ENCODE peak calls at places on chromosomes 11 and 22, in five cellular contexts. Y, X, W, D and T are unnamed samples.

GRCh38 chr22:19525666-19526065 is 1.5 kb upstream of the CLDN5 start:
- DNase-seq in Y (no peak), X (no peak), W (no peak), D (no peak), T (no peak)

GRCh38 chr11:34342008-34342533 is 15.7 kb downstream of the ABTB2 start:
- DNase-seq in Y (no peak), X (no peak), W (peak), D (no peak), T (peak)

GRCh38 chr11:43282607-43283440 is 29.0 kb upstream of the API5 start:
- DNase-seq in Y (peak), X (peak), W (peak), D (peak), T (peak)

GRCh38 chr11:9153651-9154050 is 62.3 kb upstream of the SCUBE2 start:
- DNase-seq in Y (no peak), X (no peak), W (no peak), D (no peak), T (no peak)

GRCh38 chr11:6259638-6260019 is at the start of gene CCKBR:
- DNase-seq in Y (peak), X (no peak), W (no peak), D (no peak), T (no peak)

GRCh38 chr11:1303196-1303821 is 6.1 kb downstream of the TOLLIP start:
- DNase-seq in Y (no peak), X (peak), W (peak), D (peak), T (no peak)

GRCh38 chr11:110362916-110363574 is 66.6 kb upstream of the RDX start:
- DNase-seq in Y (peak), X (peak), W (no peak), D (peak), T (no peak)

GRCh38 chr22:35663371-35663770 is 15.1 kb downstream of the APOL6 start:
- DNase-seq in Y (no peak), X (no peak), W (no peak), D (no peak), T (no peak)

GRCh38 chr22:42803454-42803853 is 53.6 kb downstream of the ARFGAP3 start:
- DNase-seq in Y (peak), X (no peak), W (no peak), D (no peak), T (no peak)

GRCh38 chr11:101880208-101880607 is 34.6 kb upstream of the CEP126 start:
- DNase-seq in Y (peak), X (peak), W (no peak), D (peak), T (no peak)

GRCh38 chr11:69213315-69213714 is 57.6 kb downstream of the SMIM38 start:
- DNase-seq in Y (no peak), X (no peak), W (no peak), D (no peak), T (no peak)

GRCh38 chr11:75582935-75583709 is 21.1 kb downstream of the SERPINH1 start:
- DNase-seq in Y (peak), X (peak), W (peak), D (peak), T (peak)

GRCh38 chr11:19398772-19399542 is 158.2 kb upstream of the E2F8 start:
- DNase-seq in Y (peak), X (no peak), W (no peak), D (no peak), T (no peak)

GRCh38 chr22:33299245-33299956 is 241.2 kb upstream of the SYN3 start:
- DNase-seq in Y (no peak), X (no peak), W (no peak), D (no peak), T (no peak)

GRCh38 chr22:29907753-29908515 is 25.0 kb downstream of the MTMR3 start:
- DNase-seq in Y (peak), X (peak), W (peak), D (peak), T (peak)

GRCh38 chr11:112619106-112619505 is 342.1 kb upstream of the NCAM1 start:
- DNase-seq in Y (no peak), X (no peak), W (no peak), D (no peak), T (no peak)

GRCh38 chr11:124174001-124174400 is 9.1 kb upstream of the OR10D3 start:
- DNase-seq in Y (peak), X (peak), W (no peak), D (peak), T (no peak)

GRCh38 chr22:27866136-27867091 is 52.6 kb downstream of the PITPNB start:
- DNase-seq in Y (peak), X (peak), W (no peak), D (peak), T (peak)

GRCh38 chr11:127110542-127110941 is 110.0 kb upstream of the KIRREL3 start:
- DNase-seq in Y (peak), X (no peak), W (no peak), D (no peak), T (peak)

GRCh38 chr11:65851811-65852507 is 6.0 kb downstream of the CFL1 start:
- DNase-seq in Y (no peak), X (no peak), W (no peak), D (no peak), T (no peak)

GRCh38 chr11:65854161-65854592 is 3.8 kb downstream of the CFL1 start:
- DNase-seq in Y (no peak), X (no peak), W (peak), D (no peak), T (no peak)

GRCh38 chr11:65852508-65853248 is 5.3 kb downstream of the CFL1 start:
- DNase-seq in Y (no peak), X (no peak), W (peak), D (no peak), T (no peak)

GRCh38 chr11:65854871-65855837 is 2.8 kb downstream of the CFL1 start:
- DNase-seq in Y (no peak), X (no peak), W (no peak), D (no peak), T (no peak)

GRCh38 chr11:65853249-65853979 is 4.6 kb downstream of the CFL1 start:
- DNase-seq in Y (no peak), X (no peak), W (peak), D (no peak), T (no peak)
- TF ChIP-seq POLR2A in Y (no peak), X (no peak), W (no peak), D (no peak), T (no peak)

GRCh38 chr11:44823920-44824704 is 97.3 kb downstream of the TSPAN18 start:
- DNase-seq in Y (peak), X (no peak), W (no peak), D (peak), T (no peak)
- H3K27ac ChIP-seq in Y (no peak), X (no peak), W (peak), D (peak), T (no peak)

GRCh38 chr11:209275-210121 is 2.0 kb downstream of the RIC8A start:
- DNase-seq in Y (no peak), X (peak), W (no peak), D (peak), T (no peak)
- TF ChIP-seq CTCF in Y (no peak), X (no peak), W (no peak), D (no peak), T (no peak)

GRCh38 chr11:27611390-27611789 is 88.9 kb downstream of the BDNF start:
- DNase-seq in Y (no peak), X (no peak), W (no peak), D (no peak), T (no peak)

GRCh38 chr11:27612932-27613669 is 87.2 kb downstream of the BDNF start:
- DNase-seq in Y (no peak), X (no peak), W (no peak), D (no peak), T (no peak)

GRCh38 chr11:27610946-27611345 is 89.3 kb downstream of the BDNF start:
- DNase-seq in Y (no peak), X (no peak), W (no peak), D (no peak), T (no peak)

GRCh38 chr11:27611946-27612455 is 88.3 kb downstream of the BDNF start:
- DNase-seq in Y (no peak), X (no peak), W (no peak), D (no peak), T (no peak)

DNA sequence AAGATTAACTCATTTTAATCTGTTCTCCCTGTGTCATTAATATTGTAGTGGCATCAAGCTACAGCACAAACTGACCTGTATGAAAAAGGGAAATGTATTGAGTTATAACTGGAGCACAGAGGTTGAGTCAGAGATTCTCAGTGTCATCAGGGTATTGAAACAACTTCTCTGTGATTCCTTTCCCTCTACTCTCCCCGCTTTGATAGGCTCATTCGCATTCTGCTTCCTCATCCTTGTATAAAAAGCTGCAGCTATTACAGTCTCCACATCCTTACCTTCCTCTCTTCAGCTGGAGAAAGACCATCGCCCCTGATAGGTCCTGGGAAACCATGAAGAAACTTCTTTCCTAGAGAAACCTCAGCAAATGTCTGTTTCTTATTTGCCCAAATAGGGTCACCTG is 90.0 kb downstream of the BDNF start:
- DNase-seq in Y (no peak), X (no peak), W (no peak), D (no peak), T (no peak)
- TF ChIP-seq POLR2A in Y (no peak), X (no peak), W (no peak), D (no peak), T (no peak)

GRCh38 chr22:46068908-46069481 is 81.3 kb upstream of the PPARA start:
- DNase-seq in Y (peak), X (no peak), W (peak), D (no peak), T (no peak)
- H3K27ac ChIP-seq in Y (peak), X (peak), W (peak), D (peak), T (peak)

DNA sequence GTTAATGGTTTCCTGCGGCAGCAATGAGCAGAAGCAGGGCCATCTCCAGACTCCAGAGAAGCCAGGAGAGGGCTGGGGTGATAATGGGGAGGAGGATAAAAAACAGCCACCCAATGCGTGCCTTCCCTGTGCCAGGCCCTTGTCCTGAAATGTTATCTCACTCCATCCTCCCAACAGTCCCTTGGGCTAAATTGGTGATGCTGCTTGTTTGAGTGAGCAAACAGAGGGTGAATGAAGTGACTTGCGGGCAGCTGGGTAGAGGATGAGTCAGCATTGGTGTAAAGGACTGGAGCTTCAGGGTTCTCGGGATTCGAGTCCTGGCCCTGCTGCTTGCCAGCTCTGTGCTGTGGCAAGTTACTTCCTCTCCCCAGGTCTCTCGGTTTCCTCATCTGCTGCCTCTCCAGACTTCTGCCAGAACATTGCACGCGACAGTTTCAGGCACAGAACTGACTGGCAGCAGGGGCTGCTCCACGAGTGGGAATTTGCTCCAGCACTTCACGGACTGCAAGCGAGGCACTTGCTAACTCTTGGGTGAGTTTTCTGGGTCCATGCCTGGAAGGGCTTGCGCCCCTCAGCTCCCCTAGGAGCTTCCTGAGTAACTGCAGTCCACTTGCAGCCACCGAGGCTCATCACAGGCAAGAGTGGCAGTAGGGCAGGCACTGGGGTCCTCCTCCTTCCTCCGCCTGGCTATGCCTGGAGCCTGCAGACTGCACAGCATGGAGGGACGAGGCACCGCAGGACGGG is at the start of gene P2RY6:
- DNase-seq in Y (peak), X (peak), W (peak), D (no peak), T (peak)
- TF ChIP-seq CTCF in Y (no peak), X (no peak), W (no peak), D (no peak), T (no peak)

DNA sequence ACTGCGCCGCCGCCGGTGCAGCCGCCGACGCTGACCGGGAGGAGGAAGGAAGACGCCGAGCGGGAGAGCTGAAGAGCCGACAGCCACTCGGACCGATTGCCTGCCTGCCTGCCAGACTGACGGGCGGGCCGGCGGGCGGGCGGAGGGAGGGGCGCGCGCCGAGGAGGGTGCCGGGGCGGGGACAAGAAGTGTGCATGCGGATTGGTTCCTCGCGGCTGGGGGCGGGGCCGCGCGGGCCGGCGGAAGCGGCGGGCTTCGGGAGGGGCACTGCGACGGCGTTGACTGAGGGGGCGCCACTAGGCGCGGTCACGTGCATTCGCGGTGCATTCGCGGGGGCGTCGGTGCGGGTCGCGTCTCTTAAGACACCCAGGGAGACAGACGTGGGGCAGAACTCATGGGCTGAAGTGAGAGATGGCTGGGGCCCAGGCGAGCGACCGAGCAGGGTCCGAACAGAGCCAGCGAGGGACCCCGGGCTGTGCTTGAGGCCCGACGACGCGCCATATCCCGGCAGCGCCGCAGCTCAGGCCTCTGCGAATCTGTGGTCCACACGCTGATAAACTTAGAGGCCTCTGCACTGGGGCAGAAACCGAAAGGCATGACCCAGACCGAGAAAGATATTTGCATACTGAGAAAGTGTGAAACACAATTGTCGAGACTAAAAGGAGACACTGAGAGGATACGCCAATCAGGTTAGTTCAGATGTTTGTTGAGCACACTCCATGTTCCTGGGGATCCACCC is at the start of gene MAPK1:
- DNase-seq in Y (peak), X (peak), W (peak), D (peak), T (peak)
- TF ChIP-seq POLR2A in Y (peak), X (peak), W (peak), D (peak), T (peak)

GRCh38 chr22:44839721-44840120 is 87.3 kb downstream of the ARHGAP8 start:
- DNase-seq in Y (no peak), X (no peak), W (no peak), D (no peak), T (no peak)

GRCh38 chr22:44840611-44841322 is 88.4 kb downstream of the ARHGAP8 start:
- DNase-seq in Y (no peak), X (no peak), W (no peak), D (no peak), T (no peak)

GRCh38 chr22:44837481-44837880 is 85.1 kb downstream of the ARHGAP8 start:
- DNase-seq in Y (no peak), X (no peak), W (no peak), D (no peak), T (no peak)

GRCh38 chr22:44839061-44839460 is 86.7 kb downstream of the ARHGAP8 start:
- DNase-seq in Y (no peak), X (no peak), W (no peak), D (no peak), T (no peak)

DNA sequence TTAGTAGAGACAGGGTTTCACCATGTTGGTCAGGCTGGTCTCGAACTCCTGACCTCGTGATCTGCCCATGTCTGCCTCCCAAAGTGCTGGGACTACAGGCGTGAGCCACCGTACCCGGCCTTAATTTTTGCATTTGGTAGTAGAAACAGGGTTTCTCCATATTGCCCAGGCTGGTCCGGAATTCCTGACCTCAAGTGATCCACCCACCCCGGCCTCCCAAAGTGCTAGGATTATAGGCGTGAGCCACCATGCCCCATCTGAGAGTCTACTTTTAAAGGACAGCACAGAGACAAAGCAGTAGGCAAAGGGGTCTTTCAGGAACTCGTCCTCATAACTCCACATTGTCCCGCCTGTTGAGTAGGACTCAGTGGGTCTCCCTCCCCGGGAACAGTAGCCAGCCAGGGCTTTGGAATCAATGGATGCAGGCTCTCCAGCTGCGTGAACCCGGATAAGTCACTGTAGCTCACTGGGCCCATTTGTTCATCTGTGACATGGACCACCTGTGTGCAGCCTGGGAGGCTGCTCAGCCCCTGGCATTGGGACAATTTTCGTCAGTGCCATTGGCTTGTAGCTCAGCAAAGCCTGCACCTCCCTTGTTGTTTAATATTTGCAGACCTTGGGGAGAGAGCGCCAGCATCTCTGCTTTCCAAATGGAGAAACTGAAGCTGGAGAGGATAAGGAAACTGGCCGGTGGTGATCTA is 86.1 kb downstream of the ARHGAP8 start:
- DNase-seq in Y (no peak), X (no peak), W (no peak), D (no peak), T (no peak)
- H3K27ac ChIP-seq in Y (no peak), X (no peak), W (no peak), D (no peak), T (no peak)

GRCh38 chr11:60345489-60345888 is 18.4 kb downstream of the MS4A6E start:
- DNase-seq in Y (peak), X (peak), W (no peak), D (peak), T (peak)
- TF ChIP-seq CTCF in Y (peak), X (no peak), W (peak), D (peak), T (no peak)